ENCODE peak calls at places on chromosome 16, in eight cellular contexts. F is A549, A is IMR-90, X is stomach, O is tibial nerve, J is adrenal gland, D is ovary, G is uterus. L is an unnamed sample. For H3K4me1, the result is how much of the 10 kb centered on the place peaks cover.

GRCh38 chr16:54655171-54655590 is 275.5 kb upstream of the IRX5 start:
- DNase-seq in F (no peak), A (no peak), X (peak), O (no peak), J (peak), D (peak), G (peak), L (peak)

GRCh38 chr16:373020-373598 is 2.8 kb upstream of the MRPL28 start:
- DNase-seq in F (no peak), A (no peak), X (no peak), O (no peak), J (no peak), D (no peak), G (no peak), L (peak)

GRCh38 chr16:11076259-11077018 is 132.1 kb downstream of the CLEC16A start:
- DNase-seq in F (no peak), A (peak), X (no peak), O (no peak), J (no peak), D (no peak), G (no peak), L (no peak)

GRCh38 chr16:10552998-10553491 is 27.4 kb downstream of the EMP2 start:
- DNase-seq in F (peak), A (no peak), X (peak), O (no peak), J (peak), D (no peak), G (no peak), L (peak)

GRCh38 chr16:5982979-5983378 is 885.4 kb upstream of the EEF2KMT start:
- DNase-seq in F (no peak), A (no peak), X (no peak), O (no peak), J (no peak), D (no peak), G (no peak), L (no peak)

GRCh38 chr16:84726670-84727467 is 27.1 kb downstream of the USP10 start:
- DNase-seq in F (no peak), A (no peak), X (no peak), O (no peak), J (no peak), D (no peak), G (no peak), L (no peak)

GRCh38 chr16:63241476-63241875 is 1205.2 kb upstream of the CDH8 start:
- DNase-seq in F (no peak), A (no peak), X (no peak), O (no peak), J (no peak), D (no peak), G (no peak), L (no peak)

GRCh38 chr16:68257251-68257905 is 6.9 kb upstream of the SLC7A6 start:
- DNase-seq in F (no peak), A (peak), X (no peak), O (no peak), J (no peak), D (no peak), G (no peak), L (no peak)

GRCh38 chr16:12819126-12820117 is 15.7 kb upstream of the CPPED1 start:
- DNase-seq in F (peak), A (peak), X (peak), O (peak), J (peak), D (peak), G (peak), L (no peak)

GRCh38 chr16:12737563-12737962 is 66.1 kb downstream of the CPPED1 start:
- DNase-seq in F (no peak), A (no peak), X (no peak), O (no peak), J (no peak), D (no peak), G (no peak), L (no peak)

GRCh38 chr16:73053379-73054130 is 5.6 kb upstream of the ZFHX3 start:
- DNase-seq in F (peak), A (peak), X (no peak), O (no peak), J (peak), D (no peak), G (no peak), L (peak)

GRCh38 chr16:86018487-86018886 is 119.5 kb downstream of the IRF8 start:
- DNase-seq in F (no peak), A (peak), X (no peak), O (no peak), J (peak), D (no peak), G (no peak), L (peak)

GRCh38 chr16:13453938-13454553 is 465.9 kb upstream of the ERCC4 start:
- DNase-seq in F (peak), A (no peak), X (peak), O (no peak), J (peak), D (no peak), G (no peak), L (no peak)

GRCh38 chr16:52095466-52095865 is 451.5 kb downstream of the TOX3 start:
- DNase-seq in F (no peak), A (no peak), X (no peak), O (no peak), J (no peak), D (no peak), G (no peak), L (no peak)
- H3K4me1 ChIP-seq in F (under half), A (under half), X (under half), O (under half), J (under half), D (under half), G (under half), L (under half)

GRCh38 chr16:83513006-83513755 is 294.6 kb upstream of the HSBP1 start:
- DNase-seq in F (no peak), A (peak), X (no peak), O (no peak), J (no peak), D (no peak), G (no peak), L (no peak)

GRCh38 chr16:83510906-83511305 is 296.9 kb upstream of the HSBP1 start:
- DNase-seq in F (no peak), A (no peak), X (no peak), O (no peak), J (no peak), D (no peak), G (no peak), L (no peak)

GRCh38 chr16:83508295-83508694 is 299.5 kb upstream of the HSBP1 start:
- DNase-seq in F (no peak), A (no peak), X (no peak), O (no peak), J (no peak), D (no peak), G (no peak), L (no peak)
- TF ChIP-seq POLR2A in F (no peak), A (no peak), X (no peak), O (no peak), J (no peak), D (no peak), G (no peak), L (no peak)

GRCh38 chr16:29999605-30000004 is 3.6 kb downstream of the INO80E start:
- DNase-seq in F (no peak), A (no peak), X (no peak), O (no peak), J (no peak), D (no peak), G (no peak), L (no peak)
- H3K4me1 ChIP-seq in F (under half), A (under half), X (under half), O (under half), J (under half), D (under half), G (under half), L (under half)

DNA sequence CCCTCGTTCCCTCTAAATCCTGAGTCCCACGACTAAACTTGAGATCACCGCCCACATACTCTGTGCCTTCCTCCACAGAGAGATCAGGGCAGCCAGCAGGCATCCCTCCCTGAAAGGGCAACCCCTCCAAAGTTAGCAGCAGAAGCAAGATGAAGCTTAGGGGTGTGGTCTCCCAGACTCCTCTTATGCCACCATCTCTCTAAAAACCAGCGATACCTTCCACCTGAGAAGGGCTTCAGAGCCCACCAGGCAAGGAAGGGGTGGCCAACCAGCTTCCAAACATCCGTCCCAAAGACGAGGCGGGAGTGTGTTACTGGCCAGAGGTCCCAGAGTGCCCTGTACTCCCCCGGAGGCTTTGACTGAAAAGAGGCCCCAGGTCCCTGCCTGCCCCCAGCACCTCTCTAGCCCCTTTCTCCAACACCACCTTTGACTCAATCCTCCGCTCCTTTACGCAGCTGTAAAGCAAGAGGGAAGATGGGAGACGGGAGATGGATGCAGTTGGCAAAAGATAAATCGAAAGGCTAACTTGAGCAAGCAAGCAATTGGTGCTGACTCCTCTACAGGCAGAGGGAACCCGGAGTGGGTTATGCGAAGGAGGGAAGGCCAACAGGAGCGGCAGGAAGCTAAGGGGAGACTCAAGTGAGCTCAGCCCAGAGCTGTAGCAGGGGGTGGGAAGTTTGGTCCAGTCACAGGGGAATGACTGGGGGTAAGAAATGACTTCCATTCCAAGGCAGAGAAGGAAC is 1.1 kb downstream of the ST3GAL2 start:
- DNase-seq in F (no peak), A (peak), X (no peak), O (no peak), J (peak), D (no peak), G (no peak), L (no peak)
- TF ChIP-seq POLR2A in F (no peak), A (peak), X (no peak), O (no peak), J (no peak), D (no peak), G (no peak), L (no peak)

GRCh38 chr16:29663020-29663828 is at the start of gene SPN:
- DNase-seq in F (no peak), A (no peak), X (no peak), O (no peak), J (no peak), D (no peak), G (no peak), L (peak)

GRCh38 chr16:29662729-29663019 is 373 bp upstream of the SPN start:
- DNase-seq in F (no peak), A (no peak), X (peak), O (no peak), J (no peak), D (no peak), G (no peak), L (no peak)

GRCh38 chr16:29662000-29662728 is 883 bp upstream of the SPN start:
- DNase-seq in F (no peak), A (no peak), X (no peak), O (no peak), J (no peak), D (no peak), G (no peak), L (no peak)

GRCh38 chr16:29664133-29664912 is 1.3 kb downstream of the SPN start:
- DNase-seq in F (no peak), A (no peak), X (no peak), O (no peak), J (no peak), D (no peak), G (no peak), L (peak)

DNA sequence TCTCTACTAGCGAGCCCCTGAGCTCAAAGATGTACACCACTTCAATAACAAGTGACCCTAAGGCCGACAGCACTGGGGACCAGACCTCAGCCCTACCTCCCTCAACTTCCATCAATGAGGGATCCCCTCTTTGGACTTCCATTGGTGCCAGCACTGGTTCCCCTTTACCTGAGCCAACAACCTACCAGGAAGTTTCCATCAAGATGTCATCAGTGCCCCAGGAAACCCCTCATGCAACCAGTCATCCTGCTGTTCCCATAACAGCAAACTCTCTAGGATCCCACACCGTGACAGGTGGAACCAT is 734 bp downstream of the SPN start:
- DNase-seq in F (no peak), A (no peak), X (no peak), O (no peak), J (no peak), D (no peak), G (no peak), L (no peak)
- H3K4me1 ChIP-seq in F (under half), A (under half), X (under half), O (under half), J (under half), D (under half), G (under half), L (under half)

DNA sequence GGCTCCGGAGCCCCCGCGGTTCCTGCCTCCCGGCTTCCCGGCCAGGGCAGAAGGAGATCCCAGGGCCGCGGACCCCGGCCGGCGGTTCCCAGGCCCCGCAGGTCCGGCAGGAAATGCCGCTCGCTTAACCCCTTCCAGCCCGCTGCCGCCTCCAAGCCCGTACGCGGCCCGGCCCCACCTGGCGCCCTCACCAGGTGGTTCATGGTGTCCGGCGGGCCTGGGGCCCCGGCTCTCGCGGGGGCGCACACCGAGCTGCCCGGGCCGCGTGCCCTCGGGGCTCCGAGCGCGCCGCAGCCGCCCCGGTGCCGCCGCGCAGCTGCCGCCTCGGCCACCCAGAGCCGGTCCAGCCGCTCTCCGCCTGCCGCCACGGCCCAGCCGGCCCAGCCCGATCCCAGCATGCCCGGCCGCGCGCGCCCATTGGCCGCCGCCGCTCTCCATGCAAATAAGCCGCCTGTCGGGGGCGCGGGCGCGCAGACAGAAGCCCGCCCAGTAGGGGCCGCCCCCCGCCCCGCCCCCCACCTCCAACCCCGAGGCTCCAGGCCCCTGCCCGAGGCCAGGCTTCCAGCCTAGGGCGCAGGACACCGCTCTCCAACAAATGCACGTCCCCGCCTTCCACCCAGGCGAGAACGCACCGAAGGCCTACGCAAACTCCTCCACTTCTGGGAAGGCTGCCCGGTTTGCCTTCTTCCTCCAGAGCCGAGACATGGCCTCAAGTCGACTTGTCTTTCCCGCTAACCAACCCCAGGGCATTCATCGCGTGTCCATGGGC is at the start of gene BCAR1:
- DNase-seq in F (peak), A (peak), X (peak), O (peak), J (peak), D (peak), G (peak), L (peak)
- TF ChIP-seq POLR2A in F (peak), A (peak), X (no peak), O (peak), J (peak), D (peak), G (peak), L (no peak)

DNA sequence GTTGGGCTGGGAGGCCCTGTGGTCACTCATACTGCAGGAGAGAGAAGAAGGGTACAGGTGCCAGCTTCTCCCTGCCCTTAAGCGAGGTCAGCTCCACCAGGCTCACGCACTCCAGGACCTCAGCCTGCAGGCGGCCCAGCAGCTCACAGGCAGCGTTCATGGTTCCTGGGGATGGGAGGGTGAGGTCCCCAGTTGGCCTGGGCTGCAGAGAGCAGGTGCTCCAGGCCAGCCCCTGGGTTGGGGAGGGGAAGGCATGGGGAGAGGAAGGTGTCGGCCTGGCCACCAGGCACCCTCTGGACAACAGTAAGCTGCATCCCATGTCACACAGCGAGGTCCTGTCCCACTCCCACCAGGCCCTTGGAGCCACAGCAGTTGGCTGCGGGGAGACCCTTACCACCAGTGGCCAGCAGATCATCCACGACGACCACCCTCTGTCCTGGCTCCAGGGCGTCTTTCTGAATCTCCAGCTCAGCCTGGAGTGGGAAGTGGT is 2.0 kb downstream of the APRT start:
- DNase-seq in F (no peak), A (no peak), X (no peak), O (no peak), J (no peak), D (no peak), G (no peak), L (peak)
- H3K4me1 ChIP-seq in F (under half), A (under half), X (under half), O (under half), J (under half), D (under half), G (under half), L (under half)

GRCh38 chr16:88601313-88602036 is 31.3 kb downstream of the ZC3H18 start:
- DNase-seq in F (no peak), A (no peak), X (no peak), O (no peak), J (no peak), D (no peak), G (no peak), L (peak)

GRCh38 chr16:88606146-88606757 is 32.1 kb upstream of the IL17C start:
- DNase-seq in F (no peak), A (no peak), X (no peak), O (no peak), J (no peak), D (no peak), G (no peak), L (no peak)

GRCh38 chr16:88608076-88608475 is 30.3 kb upstream of the IL17C start:
- DNase-seq in F (no peak), A (no peak), X (no peak), O (no peak), J (no peak), D (no peak), G (no peak), L (no peak)

GRCh38 chr16:88602091-88602490 is 31.9 kb downstream of the ZC3H18 start:
- DNase-seq in F (no peak), A (no peak), X (no peak), O (no peak), J (no peak), D (no peak), G (no peak), L (no peak)

GRCh38 chr16:88605186-88606145 is 32.9 kb upstream of the IL17C start:
- DNase-seq in F (no peak), A (no peak), X (no peak), O (no peak), J (no peak), D (no peak), G (no peak), L (no peak)
- TF ChIP-seq POLR2A in F (no peak), A (no peak), X (no peak), O (no peak), J (no peak), D (no peak), G (no peak), L (no peak)

GRCh38 chr16:23896832-23897821 is 61.3 kb downstream of the PRKCB start:
- DNase-seq in F (no peak), A (no peak), X (no peak), O (no peak), J (no peak), D (no peak), G (no peak), L (no peak)
- H3K4me1 ChIP-seq in F (under half), A (under half), X (under half), O (under half), J (under half), D (under half), G (under half), L (under half)

L was measured in upper lobe of left lung.